ENCODE peak calls at places on chromosome 21, in nine cellular contexts. H, Z, B, X, M, Q, O, C and N are unnamed samples.

GRCh38 chr21:37828515-37828914 is 87.7 kb downstream of the KCNJ6 start:
- DNase-seq in H (no peak), O (no peak), X (no peak), Q (no peak), B (no peak), M (no peak), Z (no peak), C (no peak), N (no peak)

GRCh38 chr21:45818276-45818903 is 163.2 kb upstream of the COL6A1 start:
- DNase-seq in Q (peak; percentile 56), Z (no peak), X (no peak), C (peak; percentile 24), H (no peak), M (no peak), O (peak; percentile 65), B (no peak), N (peak; percentile 81)

GRCh38 chr21:46219591-46220239 is 8.9 kb downstream of the LSS start:
- DNase-seq in X (peak; percentile 59), Q (no peak), M (peak; percentile 38), O (no peak), H (no peak), B (no peak), C (peak; percentile 52), Z (no peak), N (no peak)

GRCh38 chr21:26389971-26390641 is 183.0 kb downstream of the CYYR1 start:
- DNase-seq in O (no peak), B (no peak), X (peak; percentile 39), M (no peak), Z (no peak), C (no peak), Q (no peak), H (no peak), N (peak; percentile 100)

GRCh38 chr21:42234464-42235241 is 15.7 kb downstream of the ABCG1 start:
- DNase-seq in Q (no peak), H (peak; percentile 50), X (peak; percentile 87), C (no peak), Z (peak; percentile 84), M (peak; percentile 78), O (peak; percentile 61), B (peak; percentile 81), N (peak; percentile 36)

GRCh38 chr21:26837539-26837938 is 7.7 kb downstream of the ADAMTS1 start:
- DNase-seq in M (no peak), Q (no peak), O (no peak), H (no peak), B (no peak), Z (no peak), X (no peak), C (no peak), N (peak; percentile 37)

GRCh38 chr21:42414928-42415769 is 11.4 kb downstream of the UBASH3A start:
- DNase-seq in Z (peak; percentile 96), Q (no peak), H (no peak), O (peak; percentile 92), C (no peak), X (no peak), M (no peak), B (peak; percentile 78), N (peak; percentile 9)

GRCh38 chr21:37463083-37463780 is 96.7 kb downstream of the DYRK1A start:
- DNase-seq in B (no peak), Z (peak; percentile 26), M (no peak), H (no peak), O (no peak), X (no peak), Q (no peak), C (no peak), N (peak; percentile 29)

GRCh38 chr21:35257413-35257812 is 208.3 kb upstream of the RUNX1 start:
- DNase-seq in M (peak; percentile 83), X (no peak), B (no peak), Z (no peak), O (peak; percentile 85), H (peak; percentile 79), Q (no peak), C (no peak), N (peak; percentile 88)

GRCh38 chr21:39696620-39697019 is 48.4 kb upstream of the IGSF5 start:
- DNase-seq in M (no peak), H (no peak), B (no peak), Z (no peak), O (no peak), X (no peak), C (no peak), Q (no peak), N (no peak)

GRCh38 chr21:25243809-25244208 is 363.5 kb downstream of the MRPL39 start:
- DNase-seq in C (no peak), M (no peak), B (no peak), Q (no peak), H (no peak), O (no peak), X (no peak), Z (no peak), N (no peak)

GRCh38 chr21:45541221-45542039 is 810 bp downstream of the SLC19A1 start:
- DNase-seq in O (peak; percentile 66), X (peak; percentile 39), Q (peak; percentile 81), M (peak; percentile 86), H (peak; percentile 88), B (peak; percentile 75), C (peak; percentile 81), Z (peak; percentile 75), N (peak; percentile 26)

GRCh38 chr21:25366116-25366515 is 241.2 kb downstream of the MRPL39 start:
- DNase-seq in H (no peak), O (no peak), B (no peak), X (no peak), Q (no peak), Z (no peak), M (no peak), C (no peak), N (no peak)

GRCh38 chr21:37370152-37371040 is 3.8 kb downstream of the DYRK1A start:
- DNase-seq in H (no peak), X (no peak), C (no peak), B (no peak), M (no peak), O (no peak), Z (no peak), Q (no peak), N (peak; percentile 42)

GRCh38 chr21:44299458-44300261 is at the start of gene PFKL:
- DNase-seq in O (peak; percentile 73), Q (no peak), M (peak; percentile 77), H (peak; percentile 72), X (peak; percentile 81), B (peak; percentile 74), C (peak; percentile 67), Z (peak; percentile 47), N (peak; percentile 48)

GRCh38 chr21:42436914-42437313 is 33.2 kb downstream of the UBASH3A start:
- DNase-seq in M (no peak), Q (no peak), X (no peak), B (no peak), C (peak; percentile 33), O (no peak), Z (no peak), H (no peak), N (no peak)

GRCh38 chr21:42125571-42126544 is 54.7 kb downstream of the UMODL1 start:
- DNase-seq in M (peak; percentile 37), C (no peak), H (no peak), X (no peak), Z (no peak), B (no peak), O (no peak), Q (no peak), N (no peak)

GRCh38 chr21:14678987-14679574 is 133.0 kb upstream of the SAMSN1 start:
- DNase-seq in O (no peak), Z (no peak), Q (no peak), B (no peak), C (no peak), M (no peak), H (no peak), X (no peak), N (no peak)
- H3K4me1 ChIP-seq in O (no peaks in the 10 kb centered on the region), Z (peaks cover 28% of the 10 kb centered on the region), Q (no peaks in the 10 kb centered on the region), B (peaks cover 31% of the 10 kb centered on the region), C (no peaks in the 10 kb centered on the region), M (no peaks in the 10 kb centered on the region), H (no peaks in the 10 kb centered on the region), X (peaks cover 9% of the 10 kb centered on the region), N (no peaks in the 10 kb centered on the region)

GRCh38 chr21:33059319-33059894 is 10.5 kb upstream of the OLIG1 start:
- DNase-seq in X (no peak), O (no peak), M (no peak), Q (no peak), H (no peak), Z (no peak), B (no peak), C (no peak), N (no peak)
- H3K27me3 ChIP-seq in X (peaks cover 86% of the 10 kb centered on the region), O (peaks cover 21% of the 10 kb centered on the region), M (peaks cover 2% of the 10 kb centered on the region), Q (no peaks in the 10 kb centered on the region), H (no peaks in the 10 kb centered on the region), Z (no peaks in the 10 kb centered on the region), B (no peaks in the 10 kb centered on the region), C (no peaks in the 10 kb centered on the region), N (peaks cover 29% of the 10 kb centered on the region)

DNA sequence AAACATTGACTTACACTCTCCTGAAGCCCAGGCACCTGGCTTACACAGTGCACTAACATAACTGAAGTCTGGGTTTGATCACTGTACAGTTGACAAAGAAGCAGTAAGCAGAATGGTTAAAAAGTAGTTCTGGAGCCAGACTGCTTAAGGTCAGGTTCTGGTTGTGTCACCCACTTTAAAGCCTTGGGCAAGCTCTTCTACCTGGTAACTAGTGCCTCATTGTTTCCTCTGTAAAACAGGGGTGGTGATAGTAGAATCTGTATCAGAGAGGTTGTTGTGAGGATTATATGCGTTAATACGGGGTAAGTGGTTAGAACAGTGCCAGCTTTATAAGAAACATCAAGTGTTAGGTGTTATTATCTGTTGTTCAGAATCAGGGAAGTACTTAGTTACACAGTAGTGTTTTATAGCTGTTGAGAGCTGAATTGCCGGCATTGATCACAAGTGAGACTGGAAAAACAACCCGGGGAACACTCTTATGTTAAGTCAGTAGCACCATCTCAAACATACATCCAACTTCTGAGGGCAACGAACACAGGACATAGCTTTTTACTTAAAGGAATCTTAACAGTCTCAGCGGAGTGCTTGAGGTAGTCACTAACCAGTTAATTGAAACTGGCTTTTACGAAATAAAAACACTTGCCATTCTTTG is 3.7 kb downstream of the BACH1 start:
- DNase-seq in B (no peak), M (no peak), H (no peak), C (no peak), O (no peak), Q (no peak), X (peak; percentile 30), Z (no peak), N (no peak)
- H3K4me1 ChIP-seq in B (peaks cover 36% of the 10 kb centered on the region), M (peaks cover 23% of the 10 kb centered on the region), H (peaks cover 17% of the 10 kb centered on the region), C (peaks cover 12% of the 10 kb centered on the region), O (peaks cover 67% of the 10 kb centered on the region), Q (no peaks in the 10 kb centered on the region), X (peaks cover 44% of the 10 kb centered on the region), Z (peaks cover 29% of the 10 kb centered on the region), N (peaks cover 52% of the 10 kb centered on the region)

GRCh38 chr21:33112670-33113596 is 43.0 kb downstream of the OLIG1 start:
- DNase-seq in C (no peak), Q (no peak), O (no peak), B (no peak), H (no peak), M (no peak), Z (no peak), X (no peak), N (no peak)

GRCh38 chr21:33114276-33114675 is 44.3 kb downstream of the OLIG1 start:
- DNase-seq in X (no peak), Z (no peak), O (no peak), C (no peak), Q (no peak), H (no peak), B (no peak), M (no peak), N (no peak)

GRCh38 chr21:33117268-33117888 is 47.4 kb downstream of the OLIG1 start:
- DNase-seq in Q (no peak), B (no peak), X (no peak), C (no peak), H (no peak), O (no peak), Z (no peak), M (no peak), N (no peak)

GRCh38 chr21:33115586-33116541 is 45.9 kb downstream of the OLIG1 start:
- DNase-seq in Q (no peak), O (no peak), M (no peak), Z (no peak), H (no peak), C (no peak), X (no peak), B (no peak), N (no peak)

GRCh38 chr21:33116669-33117267 is 46.8 kb downstream of the OLIG1 start:
- DNase-seq in M (no peak), X (no peak), O (no peak), B (no peak), C (no peak), Z (peak; percentile 17), H (no peak), Q (no peak), N (no peak)
- H3K27me3 ChIP-seq in M (no peaks in the 10 kb centered on the region), X (peaks cover 6% of the 10 kb centered on the region), O (peaks cover 79% of the 10 kb centered on the region), B (no peaks in the 10 kb centered on the region), C (peaks cover 3% of the 10 kb centered on the region), Z (no peaks in the 10 kb centered on the region), H (no peaks in the 10 kb centered on the region), Q (no peaks in the 10 kb centered on the region), N (peaks cover 40% of the 10 kb centered on the region)